ENCODE peak calls at places on chromosomes 7 and 10, in ten cellular contexts. Q is mesendoderm, M is SK-N-SH, S is K562, C is kidney, P is H1, U is fibroblast of lung, V is GM12878, X is HepG2, Z is IMR-90. F is an unnamed sample. For H3K4me1, the result is how much of the 10 kb centered on the place peaks cover.

GRCh38 chr7:94649313-94649924 is 6.5 kb downstream of the SGCE start:
- DNase-seq in Q (no peak), M (no peak), S (no peak), C (no peak), P (no peak), U (peak), V (no peak), X (no peak), Z (peak), F (no peak)

GRCh38 chr10:74213571-74214162 is 62.6 kb downstream of the ADK start:
- DNase-seq in Q (peak), M (peak), S (peak), C (no peak), P (no peak), U (peak), V (no peak), X (peak), Z (peak), F (peak)

GRCh38 chr10:15037691-15038090 is 6.1 kb upstream of the OLAH start:
- DNase-seq in Q (no peak), M (no peak), S (no peak), C (no peak), P (no peak), U (no peak), V (no peak), X (no peak), Z (no peak), F (no peak)

GRCh38 chr10:10198388-10198787 is 819.3 kb upstream of the CELF2 start:
- DNase-seq in Q (no peak), M (no peak), S (no peak), C (no peak), P (no peak), U (no peak), V (no peak), X (no peak), Z (no peak), F (no peak)

GRCh38 chr7:157951300-157952049 is 614.7 kb downstream of the DNAJB6 start:
- DNase-seq in Q (no peak), M (no peak), S (no peak), C (no peak), P (no peak), U (no peak), V (no peak), X (no peak), Z (no peak), F (no peak)

GRCh38 chr7:151404216-151405011 is 5.4 kb downstream of the WDR86 start:
- DNase-seq in Q (no peak), M (peak), S (peak), C (peak), P (no peak), U (peak), V (no peak), X (no peak), Z (no peak), F (peak)

GRCh38 chr7:107025449-107026103 is 18.9 kb upstream of the PRKAR2B start:
- DNase-seq in Q (peak), M (no peak), S (peak), C (no peak), P (no peak), U (peak), V (no peak), X (no peak), Z (peak), F (peak)

GRCh38 chr7:130352335-130353074 is 7.9 kb downstream of the CPA5 start:
- DNase-seq in Q (no peak), M (peak), S (no peak), C (no peak), P (no peak), U (peak), V (no peak), X (no peak), Z (peak), F (peak)

GRCh38 chr7:35648367-35648766 is 46.6 kb downstream of the HERPUD2 start:
- DNase-seq in Q (no peak), M (no peak), S (no peak), C (no peak), P (no peak), U (no peak), V (no peak), X (peak), Z (no peak), F (no peak)

GRCh38 chr7:30226593-30227268 is 57.7 kb upstream of the ZNRF2 start:
- DNase-seq in Q (peak), M (peak), S (peak), C (no peak), P (peak), U (no peak), V (no peak), X (peak), Z (no peak), F (no peak)

GRCh38 chr10:118802126-118802793 is 47.5 kb upstream of the CACUL1 start:
- DNase-seq in Q (no peak), M (no peak), S (no peak), C (no peak), P (no peak), U (no peak), V (no peak), X (no peak), Z (no peak), F (no peak)

GRCh38 chr7:90488220-90488619 is 18.8 kb downstream of the PTTG1IP2 start:
- DNase-seq in Q (no peak), M (peak), S (no peak), C (no peak), P (no peak), U (no peak), V (no peak), X (no peak), Z (no peak), F (no peak)

GRCh38 chr10:99339563-99340047 is 10.4 kb downstream of the CNNM1 start:
- DNase-seq in Q (no peak), M (no peak), S (no peak), C (no peak), P (no peak), U (no peak), V (no peak), X (no peak), Z (no peak), F (no peak)

GRCh38 chr7:151068069-151068773 is 8.8 kb downstream of the SLC4A2 start:
- DNase-seq in Q (peak), M (no peak), S (no peak), C (no peak), P (no peak), U (peak), V (no peak), X (no peak), Z (peak), F (peak)

GRCh38 chr10:6847561-6847960 is 267.5 kb upstream of the PRKCQ start:
- DNase-seq in Q (no peak), M (no peak), S (no peak), C (no peak), P (no peak), U (no peak), V (no peak), X (no peak), Z (no peak), F (no peak)

GRCh38 chr10:57162231-57162630 is 801.2 kb upstream of the ZWINT start:
- DNase-seq in Q (no peak), M (no peak), S (no peak), C (no peak), P (no peak), U (no peak), V (no peak), X (no peak), Z (no peak), F (no peak)

GRCh38 chr10:124842721-124843120 is 41.1 kb downstream of the ABRAXAS2 start:
- DNase-seq in Q (no peak), M (no peak), S (no peak), C (no peak), P (no peak), U (no peak), V (no peak), X (no peak), Z (peak), F (peak)

GRCh38 chr10:88227342-88228018 is 355.6 kb downstream of the RNLS start:
- DNase-seq in Q (no peak), M (peak), S (peak), C (no peak), P (no peak), U (peak), V (no peak), X (no peak), Z (peak), F (peak)

GRCh38 chr10:122286872-122287271 is 15.8 kb downstream of the BTBD16 start:
- DNase-seq in Q (peak), M (no peak), S (no peak), C (no peak), P (no peak), U (peak), V (no peak), X (no peak), Z (peak), F (peak)
- H3K4me1 ChIP-seq in Q (under half), M (under half), S (under half), C (under half), P (under half), U (under half), V (under half), X (under half), Z (under half), F (under half)

GRCh38 chr7:41085244-41085643 is 617.6 kb downstream of the INHBA start:
- DNase-seq in Q (no peak), M (no peak), S (no peak), C (no peak), P (no peak), U (peak), V (no peak), X (no peak), Z (peak), F (no peak)

DNA sequence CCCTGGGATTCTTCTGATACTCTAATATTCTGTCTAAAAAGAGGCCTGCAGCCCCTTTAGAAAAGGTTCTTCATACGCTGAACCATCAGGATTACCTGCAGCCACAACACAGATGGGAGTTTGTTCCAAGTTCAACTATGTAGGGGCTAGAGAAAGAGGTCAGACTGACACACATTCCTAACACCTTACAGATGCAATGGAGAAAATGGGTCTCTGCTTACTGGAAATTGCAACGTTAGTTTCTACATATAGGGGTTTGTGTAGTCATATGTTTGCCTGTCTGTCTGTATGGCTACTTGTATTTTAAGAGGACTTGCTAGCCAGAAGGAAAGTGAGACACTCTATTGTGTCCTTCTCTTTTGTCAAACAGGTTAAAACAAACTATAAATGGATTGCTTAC is 618.5 kb downstream of the INHBA start:
- DNase-seq in Q (no peak), M (no peak), S (no peak), C (no peak), P (no peak), U (peak), V (no peak), X (no peak), Z (no peak), F (no peak)
- H3K4me3 ChIP-seq in Q (no peak), M (no peak), S (no peak), C (no peak), P (no peak), U (no peak), V (no peak), X (no peak), Z (no peak), F (no peak)

GRCh38 chr10:51658075-51658474 is 41.3 kb downstream of the CSTF2T start:
- DNase-seq in Q (no peak), M (no peak), S (no peak), C (no peak), P (no peak), U (no peak), V (no peak), X (no peak), Z (no peak), F (no peak)

GRCh38 chr10:51653025-51653424 is 46.4 kb downstream of the CSTF2T start:
- DNase-seq in Q (no peak), M (no peak), S (no peak), C (no peak), P (no peak), U (no peak), V (no peak), X (no peak), Z (peak), F (peak)

GRCh38 chr10:51657481-51657880 is 41.9 kb downstream of the CSTF2T start:
- DNase-seq in Q (no peak), M (no peak), S (no peak), C (no peak), P (no peak), U (no peak), V (no peak), X (no peak), Z (no peak), F (no peak)

GRCh38 chr10:51656467-51656866 is 42.9 kb downstream of the CSTF2T start:
- DNase-seq in Q (no peak), M (no peak), S (no peak), C (no peak), P (no peak), U (no peak), V (no peak), X (no peak), Z (no peak), F (no peak)

GRCh38 chr10:51654918-51655317 is 44.5 kb downstream of the CSTF2T start:
- DNase-seq in Q (no peak), M (no peak), S (no peak), C (no peak), P (no peak), U (no peak), V (no peak), X (no peak), Z (no peak), F (peak)
- H3K9ac ChIP-seq in Q (no peak), M (no peak), S (no peak), C (no peak), P (no peak), U (no peak), V (no peak), X (no peak), Z (no peak), F (no peak)

GRCh38 chr10:32326680-32327363 is 20.1 kb downstream of the EPC1 start:
- DNase-seq in Q (no peak), M (no peak), S (no peak), C (no peak), P (no peak), U (no peak), V (no peak), X (no peak), Z (no peak), F (no peak)
- H3K4me1 ChIP-seq in Q (under half), M (under half), S (under half), C (under half), P (under half), U (under half), V (under half), X (under half), Z (under half), F (half or more)

GRCh38 chr10:91798736-91799579 is 732 bp downstream of the TNKS2 start:
- DNase-seq in Q (peak), M (no peak), S (peak), C (peak), P (no peak), U (peak), V (no peak), X (peak), Z (peak), F (peak)
- H3K4me3 ChIP-seq in Q (peak), M (peak), S (peak), C (peak), P (peak), U (peak), V (peak), X (peak), Z (peak), F (peak)

GRCh38 chr10:42874713-42875387 is 92.3 kb downstream of the BMS1 start:
- DNase-seq in Q (no peak), M (no peak), S (no peak), C (peak), P (no peak), U (no peak), V (no peak), X (no peak), Z (no peak), F (no peak)

GRCh38 chr10:42871823-42872222 is 89.2 kb downstream of the BMS1 start:
- DNase-seq in Q (no peak), M (peak), S (no peak), C (peak), P (no peak), U (no peak), V (no peak), X (no peak), Z (no peak), F (no peak)

GRCh38 chr10:42875792-42876191 is 93.2 kb downstream of the BMS1 start:
- DNase-seq in Q (peak), M (peak), S (no peak), C (peak), P (no peak), U (no peak), V (no peak), X (no peak), Z (peak), F (peak)

GRCh38 chr10:42875388-42875755 is 92.8 kb downstream of the BMS1 start:
- DNase-seq in Q (no peak), M (no peak), S (no peak), C (no peak), P (no peak), U (no peak), V (no peak), X (no peak), Z (no peak), F (no peak)

GRCh38 chr10:42872865-42873435 is 90.4 kb downstream of the BMS1 start:
- DNase-seq in Q (no peak), M (no peak), S (no peak), C (peak), P (no peak), U (no peak), V (no peak), X (no peak), Z (no peak), F (no peak)
- H3K9ac ChIP-seq in Q (no peak), M (no peak), S (no peak), C (no peak), P (no peak), U (no peak), V (no peak), X (no peak), Z (no peak), F (no peak)

GRCh38 chr10:79410315-79411094 is 34.9 kb downstream of the ZCCHC24 start:
- DNase-seq in Q (no peak), M (no peak), S (no peak), C (peak), P (no peak), U (no peak), V (no peak), X (no peak), Z (no peak), F (no peak)

GRCh38 chr10:79407811-79408795 is 37.3 kb downstream of the ZCCHC24 start:
- DNase-seq in Q (no peak), M (peak), S (no peak), C (peak), P (no peak), U (peak), V (no peak), X (no peak), Z (peak), F (peak)

GRCh38 chr10:79407397-79407796 is 38.0 kb downstream of the ZCCHC24 start:
- DNase-seq in Q (no peak), M (no peak), S (no peak), C (peak), P (no peak), U (no peak), V (no peak), X (no peak), Z (no peak), F (no peak)

GRCh38 chr10:79411546-79412495 is 33.6 kb downstream of the ZCCHC24 start:
- DNase-seq in Q (no peak), M (no peak), S (no peak), C (peak), P (no peak), U (no peak), V (no peak), X (no peak), Z (no peak), F (no peak)

GRCh38 chr10:79409038-79410035 is 36.1 kb downstream of the ZCCHC24 start:
- DNase-seq in Q (no peak), M (no peak), S (no peak), C (peak), P (no peak), U (no peak), V (no peak), X (no peak), Z (no peak), F (no peak)
- H3K4me1 ChIP-seq in Q (under half), M (half or more), S (under half), C (under half), P (under half), U (half or more), V (under half), X (half or more), Z (half or more), F (half or more)

F was measured in adipocyte.